ENCODE peak calls at places on chromosomes 2 and 18, in nine cellular contexts. M is transverse colon; U is sigmoid colon; T is GM13977; Y is upper lobe of right lung; L is fibroblast of the aortic adventitia; W is CD8-positive, alpha-beta T cell; N is heart right ventricle; C is mammary epithelial cell. G is an unnamed sample.

GRCh38 chr2:214019973-214020345 is 390.9 kb upstream of the VWC2L start:
- DNase-seq in W (no peak), T (no peak), M (no peak), C (no peak), Y (no peak), U (no peak), N (no peak), L (peak), G (no peak)

GRCh38 chr18:77054288-77054605 is 78.3 kb downstream of the MBP start:
- DNase-seq in M (no peak), N (no peak), L (no peak), W (no peak), C (no peak), Y (no peak), U (no peak), T (no peak), G (no peak)

GRCh38 chr2:203225423-203226039 is 13.3 kb upstream of the CYP20A1 start:
- DNase-seq in U (no peak), W (peak), L (peak), T (no peak), M (no peak), C (peak), N (no peak), Y (no peak), G (no peak)

GRCh38 chr18:76232813-76233212 is 262.2 kb downstream of the ZNF516 start:
- DNase-seq in T (no peak), U (no peak), W (no peak), L (peak), Y (no peak), N (no peak), C (peak), M (no peak), G (no peak)

GRCh38 chr2:156649596-156649995 is 213.4 kb downstream of the GPD2 start:
- DNase-seq in C (no peak), W (no peak), U (no peak), M (no peak), N (peak), Y (no peak), L (peak), T (no peak), G (no peak)

GRCh38 chr2:217393585-217394032 is 533.7 kb upstream of the TNP1 start:
- DNase-seq in U (peak), M (peak), L (peak), N (peak), T (no peak), W (no peak), C (peak), Y (no peak), G (no peak)

GRCh38 chr2:171433763-171434670 is at the start of the genes DCAF17 and METTL8:
- DNase-seq in U (peak), W (peak), T (peak), N (peak), C (peak), L (peak), M (peak), Y (peak), G (peak)

GRCh38 chr2:119730598-119731278 is 29.0 kb upstream of the PTPN4 start:
- DNase-seq in N (no peak), L (no peak), U (no peak), C (peak), Y (peak), T (no peak), M (no peak), W (no peak), G (no peak)

DNA sequence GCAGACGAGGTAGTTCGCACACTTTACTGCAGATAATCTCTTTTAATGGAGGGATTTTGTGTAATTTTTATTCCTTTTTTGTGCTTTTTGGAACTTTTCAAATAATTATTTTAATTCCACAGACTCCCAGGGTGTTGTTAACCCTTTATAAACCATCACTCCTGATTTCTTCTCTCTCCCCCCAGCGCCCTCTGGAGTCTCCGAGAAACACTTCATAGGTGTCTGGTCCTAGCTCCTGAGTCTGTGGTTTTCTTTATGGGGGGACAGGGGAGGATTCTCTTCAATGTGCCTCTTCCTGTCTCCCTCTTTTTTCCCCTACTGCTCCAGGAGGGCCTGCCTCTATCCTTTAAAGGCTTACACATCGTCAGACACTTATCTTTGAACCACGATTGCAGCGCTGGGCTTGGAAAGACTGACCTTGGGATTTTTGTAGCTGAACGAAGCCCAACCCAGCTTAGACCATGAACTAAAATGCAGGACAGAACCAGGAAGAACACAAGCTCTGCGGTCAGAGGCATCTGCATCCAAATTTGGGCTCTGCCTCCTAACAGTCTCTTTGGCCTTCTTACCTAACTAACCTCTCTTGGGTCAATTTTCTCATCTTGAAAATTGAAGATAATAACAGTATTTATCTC is 7.1 kb upstream of the PKDCC start:
- DNase-seq in N (no peak), U (no peak), T (no peak), M (no peak), C (no peak), Y (no peak), L (peak), W (no peak), G (no peak)
- TF ChIP-seq CTCF in N (no peak), U (no peak), T (no peak), M (no peak), C (no peak), Y (no peak), L (no peak), W (no peak), G (no peak)

DNA sequence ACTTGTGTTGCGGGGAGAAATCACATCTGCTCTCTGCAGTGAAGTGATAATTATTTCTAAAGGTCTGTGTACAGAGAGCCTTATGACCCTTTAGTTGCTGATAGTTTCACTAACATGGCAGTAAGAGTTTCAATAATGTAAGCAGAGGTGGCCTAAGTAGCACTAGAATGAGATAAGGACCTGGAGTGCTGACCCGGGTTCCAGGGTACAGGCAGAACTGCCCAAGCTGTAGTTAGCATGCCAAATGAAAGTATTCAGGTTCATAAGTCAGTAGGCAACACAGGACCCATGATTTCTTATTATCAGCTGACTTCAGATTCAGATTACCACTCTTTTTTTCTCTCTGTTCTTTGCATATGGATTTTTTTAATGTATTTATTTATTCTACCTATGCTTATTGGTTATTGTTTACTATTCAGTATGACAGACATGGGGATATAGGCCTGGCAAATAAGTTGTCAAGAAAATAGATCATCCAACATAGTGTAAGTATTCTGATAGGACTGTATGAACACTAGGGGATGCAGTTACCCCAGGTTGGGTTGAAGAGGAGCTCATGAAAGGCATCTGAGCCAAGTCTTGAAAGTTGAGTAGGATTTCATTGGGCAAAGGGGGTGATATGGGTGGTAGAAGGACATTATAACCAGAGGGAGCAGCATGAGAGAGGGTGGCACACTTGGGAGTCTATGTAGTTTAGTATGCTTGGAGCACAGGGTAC is 105.2 kb downstream of the CCDC85A start:
- DNase-seq in T (no peak), U (no peak), M (no peak), W (no peak), L (no peak), C (no peak), N (no peak), Y (no peak), G (no peak)
- TF ChIP-seq CTCF in T (no peak), U (no peak), M (peak), W (no peak), L (no peak), C (no peak), N (peak), Y (peak), G (no peak)

DNA sequence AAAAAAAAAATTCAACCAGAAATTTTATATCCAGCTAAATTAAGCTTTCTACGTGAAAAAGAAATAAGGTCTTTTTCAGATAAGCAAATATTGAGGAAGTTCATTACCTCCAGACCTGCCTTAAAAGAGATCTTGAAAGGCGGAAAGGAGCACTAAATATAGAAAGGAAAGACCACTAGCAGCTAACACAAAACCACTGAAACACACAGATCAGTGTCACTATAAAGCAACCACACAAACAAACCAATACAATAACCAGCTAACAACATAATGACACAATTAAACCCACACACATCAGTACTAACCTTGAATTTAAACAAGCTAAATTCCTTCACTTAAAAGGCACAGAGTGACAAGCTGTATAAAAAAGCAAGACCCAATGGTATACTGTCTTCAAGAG is 958.3 kb downstream of the TSN start:
- DNase-seq in L (no peak), Y (no peak), W (no peak), M (no peak), U (no peak), T (no peak), N (no peak), C (no peak), G (no peak)
- TF ChIP-seq CTCF in L (no peak), Y (no peak), W (no peak), M (no peak), U (no peak), T (no peak), N (no peak), C (no peak), G (no peak)

GRCh38 chr2:168120310-168120709 is 127.1 kb downstream of the STK39 start:
- DNase-seq in T (no peak), W (no peak), N (no peak), L (no peak), Y (no peak), U (no peak), M (no peak), C (no peak), G (no peak)
- TF ChIP-seq CTCF in T (no peak), W (no peak), N (no peak), L (no peak), Y (no peak), U (no peak), M (no peak), C (no peak), G (no peak)

GRCh38 chr2:95053543-95053942 is 28.0 kb downstream of the MAL start:
- DNase-seq in U (peak), Y (peak), T (no peak), M (no peak), W (peak), C (no peak), L (no peak), N (no peak), G (no peak)
- TF ChIP-seq CTCF in U (no peak), Y (no peak), T (peak), M (no peak), W (no peak), C (no peak), L (no peak), N (peak), G (no peak)